ENCODE peak calls at places on chromosomes 7 and 10, in ten cellular contexts. One of them, this sample, is unnamed.

GRCh38 chr10:12541446-12542067 is 192.2 kb downstream of the CAMK1D start:
- DNase-seq in cardiac septum: peak
- DNase-seq in HEK293T: no peak
- DNase-seq in Panc1: no peak
- DNase-seq in amniotic epithelial cell: no peak
- DNase-seq in cerebellum: no peak
- DNase-seq in BJ: no peak
- DNase-seq in T-cell: no peak
- DNase-seq in skeletal muscle cell: no peak
- DNase-seq in D341Med: no peak
- DNase-seq in this sample: no peak

GRCh38 chr10:103921750-103922195 is 3.8 kb upstream of the STN1 start:
- DNase-seq in Panc1: no peak
- DNase-seq in cerebellum: no peak
- DNase-seq in amniotic epithelial cell: peak
- DNase-seq in BJ: no peak
- DNase-seq in D341Med: peak
- DNase-seq in skeletal muscle cell: peak
- DNase-seq in cardiac septum: no peak
- DNase-seq in HEK293T: no peak
- DNase-seq in T-cell: no peak
- DNase-seq in this sample: no peak

GRCh38 chr7:43328785-43329380 is 216.4 kb downstream of the HECW1 start:
- DNase-seq in D341Med: peak
- DNase-seq in cerebellum: no peak
- DNase-seq in skeletal muscle cell: no peak
- DNase-seq in HEK293T: no peak
- DNase-seq in cardiac septum: no peak
- DNase-seq in Panc1: no peak
- DNase-seq in amniotic epithelial cell: no peak
- DNase-seq in BJ: no peak
- DNase-seq in T-cell: no peak
- DNase-seq in this sample: no peak

GRCh38 chr7:134562136-134562535 is 13.2 kb downstream of the AKR1B15 start:
- DNase-seq in cerebellum: no peak
- DNase-seq in T-cell: peak
- DNase-seq in D341Med: no peak
- DNase-seq in BJ: no peak
- DNase-seq in HEK293T: no peak
- DNase-seq in amniotic epithelial cell: peak
- DNase-seq in skeletal muscle cell: peak
- DNase-seq in cardiac septum: no peak
- DNase-seq in Panc1: no peak
- DNase-seq in this sample: no peak

GRCh38 chr10:125002044-125002422 is 60.1 kb downstream of the ZRANB1 start:
- DNase-seq in Panc1: no peak
- DNase-seq in skeletal muscle cell: no peak
- DNase-seq in T-cell: no peak
- DNase-seq in HEK293T: no peak
- DNase-seq in cerebellum: no peak
- DNase-seq in amniotic epithelial cell: no peak
- DNase-seq in D341Med: no peak
- DNase-seq in BJ: no peak
- DNase-seq in cardiac septum: peak
- DNase-seq in this sample: no peak

GRCh38 chr7:112110651-112111050 is 95.5 kb downstream of the DOCK4 start:
- DNase-seq in T-cell: no peak
- DNase-seq in amniotic epithelial cell: no peak
- DNase-seq in cardiac septum: no peak
- DNase-seq in cerebellum: no peak
- DNase-seq in HEK293T: no peak
- DNase-seq in skeletal muscle cell: no peak
- DNase-seq in BJ: no peak
- DNase-seq in Panc1: no peak
- DNase-seq in D341Med: no peak
- DNase-seq in this sample: no peak

GRCh38 chr7:107874605-107875446 is 16.2 kb upstream of the DLD start:
- DNase-seq in cerebellum: peak
- DNase-seq in cardiac septum: no peak
- DNase-seq in D341Med: peak
- DNase-seq in T-cell: no peak
- DNase-seq in HEK293T: peak
- DNase-seq in Panc1: peak
- DNase-seq in amniotic epithelial cell: peak
- DNase-seq in skeletal muscle cell: no peak
- DNase-seq in BJ: no peak
- DNase-seq in this sample: no peak

GRCh38 chr7:25732771-25733217 is 419.2 kb upstream of the NFE2L3 start:
- DNase-seq in D341Med: no peak
- DNase-seq in T-cell: no peak
- DNase-seq in Panc1: no peak
- DNase-seq in cardiac septum: no peak
- DNase-seq in cerebellum: no peak
- DNase-seq in HEK293T: no peak
- DNase-seq in BJ: no peak
- DNase-seq in skeletal muscle cell: no peak
- DNase-seq in amniotic epithelial cell: no peak
- DNase-seq in this sample: no peak

GRCh38 chr10:33016988-33017387 is 59.0 kb upstream of the ITGB1 start:
- DNase-seq in BJ: no peak
- DNase-seq in skeletal muscle cell: no peak
- DNase-seq in amniotic epithelial cell: no peak
- DNase-seq in cerebellum: no peak
- DNase-seq in cardiac septum: no peak
- DNase-seq in T-cell: no peak
- DNase-seq in Panc1: no peak
- DNase-seq in HEK293T: no peak
- DNase-seq in D341Med: no peak
- DNase-seq in this sample: no peak

GRCh38 chr10:96124230-96125141 is 5.6 kb upstream of the ZNF518A start:
- DNase-seq in skeletal muscle cell: peak
- DNase-seq in cardiac septum: peak
- DNase-seq in cerebellum: no peak
- DNase-seq in BJ: no peak
- DNase-seq in Panc1: peak
- DNase-seq in HEK293T: peak
- DNase-seq in D341Med: no peak
- DNase-seq in amniotic epithelial cell: peak
- DNase-seq in T-cell: peak
- DNase-seq in this sample: no peak

GRCh38 chr7:38312776-38313175 is 39.3 kb upstream of the TARP start:
- DNase-seq in cerebellum: no peak
- DNase-seq in cardiac septum: no peak
- DNase-seq in BJ: no peak
- DNase-seq in Panc1: no peak
- DNase-seq in skeletal muscle cell: no peak
- DNase-seq in HEK293T: no peak
- DNase-seq in D341Med: no peak
- DNase-seq in T-cell: no peak
- DNase-seq in amniotic epithelial cell: no peak
- DNase-seq in this sample: no peak

GRCh38 chr10:15200626-15201025 is 32.1 kb upstream of the NMT2 start:
- DNase-seq in skeletal muscle cell: no peak
- DNase-seq in HEK293T: no peak
- DNase-seq in T-cell: no peak
- DNase-seq in cerebellum: no peak
- DNase-seq in D341Med: no peak
- DNase-seq in BJ: peak
- DNase-seq in amniotic epithelial cell: peak
- DNase-seq in Panc1: peak
- DNase-seq in cardiac septum: no peak
- DNase-seq in this sample: no peak

GRCh38 chr7:151138541-151138910 is 29.0 kb downstream of the GBX1 start:
- DNase-seq in amniotic epithelial cell: no peak
- DNase-seq in HEK293T: no peak
- DNase-seq in skeletal muscle cell: no peak
- DNase-seq in T-cell: no peak
- DNase-seq in BJ: no peak
- DNase-seq in D341Med: no peak
- DNase-seq in cerebellum: no peak
- DNase-seq in Panc1: no peak
- DNase-seq in cardiac septum: peak
- DNase-seq in this sample: no peak

GRCh38 chr7:76281706-76282343 is 20.6 kb upstream of the HSPB1 start:
- DNase-seq in BJ: no peak
- DNase-seq in T-cell: no peak
- DNase-seq in D341Med: no peak
- DNase-seq in HEK293T: no peak
- DNase-seq in skeletal muscle cell: no peak
- DNase-seq in amniotic epithelial cell: no peak
- DNase-seq in cerebellum: no peak
- DNase-seq in cardiac septum: no peak
- DNase-seq in Panc1: no peak
- DNase-seq in this sample: no peak

GRCh38 chr7:131723926-131724325 is 167.5 kb upstream of the PODXL start:
- DNase-seq in D341Med: no peak
- DNase-seq in amniotic epithelial cell: peak
- DNase-seq in HEK293T: peak
- DNase-seq in Panc1: no peak
- DNase-seq in cardiac septum: no peak
- DNase-seq in cerebellum: no peak
- DNase-seq in T-cell: no peak
- DNase-seq in BJ: no peak
- DNase-seq in skeletal muscle cell: no peak
- DNase-seq in this sample: no peak

GRCh38 chr10:70593513-70593890 is 9.0 kb downstream of the PRF1 start:
- DNase-seq in amniotic epithelial cell: no peak
- DNase-seq in BJ: no peak
- DNase-seq in Panc1: no peak
- DNase-seq in cerebellum: no peak
- DNase-seq in skeletal muscle cell: no peak
- DNase-seq in T-cell: no peak
- DNase-seq in HEK293T: no peak
- DNase-seq in cardiac septum: no peak
- DNase-seq in D341Med: no peak
- DNase-seq in this sample: no peak

GRCh38 chr7:121714559-121715303 is 158.2 kb upstream of the PTPRZ1 start:
- DNase-seq in T-cell: no peak
- DNase-seq in D341Med: peak
- DNase-seq in Panc1: no peak
- DNase-seq in cardiac septum: no peak
- DNase-seq in skeletal muscle cell: no peak
- DNase-seq in BJ: no peak
- DNase-seq in amniotic epithelial cell: no peak
- DNase-seq in HEK293T: no peak
- DNase-seq in cerebellum: no peak
- DNase-seq in this sample: no peak

GRCh38 chr7:38102486-38102885 is 75.6 kb upstream of the STARD3NL start:
- DNase-seq in cardiac septum: no peak
- DNase-seq in skeletal muscle cell: no peak
- DNase-seq in D341Med: no peak
- DNase-seq in amniotic epithelial cell: no peak
- DNase-seq in BJ: peak
- DNase-seq in cerebellum: no peak
- DNase-seq in Panc1: no peak
- DNase-seq in T-cell: no peak
- DNase-seq in HEK293T: no peak
- DNase-seq in this sample: no peak

GRCh38 chr7:39605087-39605486 is 18.3 kb upstream of the RALA start:
- DNase-seq in skeletal muscle cell: no peak
- DNase-seq in T-cell: no peak
- DNase-seq in amniotic epithelial cell: no peak
- DNase-seq in cardiac septum: no peak
- DNase-seq in cerebellum: no peak
- DNase-seq in D341Med: no peak
- DNase-seq in Panc1: no peak
- DNase-seq in BJ: no peak
- DNase-seq in HEK293T: no peak
- DNase-seq in this sample: no peak

GRCh38 chr7:139587535-139587934 is 64.0 kb downstream of the CLEC2L start:
- DNase-seq in cardiac septum: no peak
- DNase-seq in Panc1: no peak
- DNase-seq in cerebellum: no peak
- DNase-seq in T-cell: no peak
- DNase-seq in skeletal muscle cell: no peak
- DNase-seq in D341Med: no peak
- DNase-seq in HEK293T: no peak
- DNase-seq in amniotic epithelial cell: no peak
- DNase-seq in BJ: no peak
- DNase-seq in this sample: no peak

GRCh38 chr7:2044311-2044882 is 188.3 kb downstream of the MAD1L1 start:
- DNase-seq in skeletal muscle cell: no peak
- DNase-seq in D341Med: no peak
- DNase-seq in HEK293T: no peak
- DNase-seq in T-cell: no peak
- DNase-seq in cardiac septum: no peak
- DNase-seq in BJ: no peak
- DNase-seq in Panc1: no peak
- DNase-seq in amniotic epithelial cell: no peak
- DNase-seq in cerebellum: no peak
- DNase-seq in this sample: no peak

GRCh38 chr7:157294773-157295172 is 42.0 kb upstream of the DNAJB6 start:
- DNase-seq in Panc1: no peak
- DNase-seq in D341Med: no peak
- DNase-seq in amniotic epithelial cell: no peak
- DNase-seq in cerebellum: no peak
- DNase-seq in BJ: no peak
- DNase-seq in HEK293T: no peak
- DNase-seq in skeletal muscle cell: no peak
- DNase-seq in cardiac septum: no peak
- DNase-seq in T-cell: no peak
- DNase-seq in this sample: no peak

GRCh38 chr10:14478639-14479038 is 147.9 kb upstream of the FRMD4A start:
- DNase-seq in T-cell: no peak
- DNase-seq in cerebellum: peak
- DNase-seq in Panc1: no peak
- DNase-seq in skeletal muscle cell: no peak
- DNase-seq in D341Med: peak
- DNase-seq in cardiac septum: no peak
- DNase-seq in HEK293T: peak
- DNase-seq in amniotic epithelial cell: peak
- DNase-seq in BJ: peak
- DNase-seq in this sample: no peak

GRCh38 chr10:29734980-29735627 is 100.3 kb upstream of the SVIL start:
- DNase-seq in BJ: no peak
- DNase-seq in cerebellum: peak
- DNase-seq in cardiac septum: peak
- DNase-seq in D341Med: no peak
- DNase-seq in skeletal muscle cell: no peak
- DNase-seq in T-cell: peak
- DNase-seq in amniotic epithelial cell: no peak
- DNase-seq in Panc1: no peak
- DNase-seq in HEK293T: peak
- DNase-seq in this sample: peak

GRCh38 chr10:25933653-25934608 is at the start of gene MYO3A:
- DNase-seq in cerebellum: no peak
- DNase-seq in T-cell: no peak
- DNase-seq in skeletal muscle cell: no peak
- DNase-seq in Panc1: no peak
- DNase-seq in D341Med: peak
- DNase-seq in cardiac septum: no peak
- DNase-seq in BJ: no peak
- DNase-seq in HEK293T: peak
- DNase-seq in amniotic epithelial cell: no peak
- DNase-seq in this sample: no peak

GRCh38 chr10:104045151-104046089 is 40.3 kb downstream of the COL17A1 start:
- DNase-seq in cardiac septum: no peak
- DNase-seq in amniotic epithelial cell: peak
- DNase-seq in cerebellum: peak
- DNase-seq in skeletal muscle cell: peak
- DNase-seq in T-cell: no peak
- DNase-seq in HEK293T: peak
- DNase-seq in Panc1: peak
- DNase-seq in D341Med: no peak
- DNase-seq in BJ: no peak
- DNase-seq in this sample: no peak

GRCh38 chr10:55287346-55287745 is 486.3 kb upstream of the PCDH15 start:
- DNase-seq in skeletal muscle cell: no peak
- DNase-seq in D341Med: peak
- DNase-seq in cerebellum: no peak
- DNase-seq in amniotic epithelial cell: no peak
- DNase-seq in Panc1: no peak
- DNase-seq in BJ: no peak
- DNase-seq in T-cell: no peak
- DNase-seq in HEK293T: no peak
- DNase-seq in cardiac septum: no peak
- DNase-seq in this sample: no peak

GRCh38 chr10:26869528-26869927 is 8.8 kb upstream of the ABI1 start:
- DNase-seq in amniotic epithelial cell: peak
- DNase-seq in cardiac septum: no peak
- DNase-seq in skeletal muscle cell: no peak
- DNase-seq in HEK293T: no peak
- DNase-seq in BJ: no peak
- DNase-seq in Panc1: no peak
- DNase-seq in D341Med: no peak
- DNase-seq in cerebellum: no peak
- DNase-seq in T-cell: no peak
- DNase-seq in this sample: no peak

This sample was measured in CD4-positive, alpha-beta T cell.